ENCODE peak calls at places on chromosomes 13 and 19, in nine cellular contexts. A is mucosa of descending colon, B is Peyer's patch, F is anterior cingulate cortex, I is EH, Y is WTC11, V is NCI-H146, R is astrocyte, J is AG09309. O is an unnamed sample.

GRCh38 chr19:35112995-35113693 is 2.5 kb upstream of the FXYD3 start:
- DNase-seq in F (no peak), Y (peak; percentile 56), V (no peak), B (no peak), I (no peak), A (no peak), J (no peak), R (no peak), O (no peak)

GRCh38 chr19:40751065-40751923 is at the start of gene SNRPA:
- DNase-seq in V (peak; percentile 99), B (peak; percentile 97), Y (peak; percentile 97), R (peak; percentile 92), F (peak; percentile 100), I (peak; percentile 98), A (peak; percentile 99), J (peak; percentile 90), O (peak; percentile 97)

GRCh38 chr13:99265823-99266426 is 7.7 kb upstream of the GPR18 start:
- DNase-seq in A (peak; percentile 56), F (no peak), R (peak; percentile 27), V (peak; percentile 53), Y (no peak), J (no peak), B (no peak), I (peak; percentile 69), O (peak; percentile 31)

GRCh38 chr19:4505570-4506448 is 12.5 kb downstream of the PLIN4 start:
- DNase-seq in F (no peak), Y (no peak), A (no peak), J (no peak), I (no peak), V (no peak), B (no peak), R (no peak), O (no peak)

GRCh38 chr13:95784161-95784880 is 107.4 kb downstream of the DNAJC3 start:
- DNase-seq in I (peak; percentile 87), A (no peak), B (no peak), J (peak; percentile 48), R (peak; percentile 92), Y (no peak), V (no peak), F (peak; percentile 1), O (peak; percentile 60)

GRCh38 chr19:29724102-29724641 is 9.1 kb upstream of the C19orf12 start:
- DNase-seq in F (peak; percentile 21), V (peak; percentile 72), R (peak; percentile 5), B (no peak), J (no peak), Y (peak; percentile 62), I (peak; percentile 22), A (no peak), O (no peak)

GRCh38 chr19:33802801-33803200 is 6.1 kb downstream of the KCTD15 start:
- DNase-seq in B (no peak), R (no peak), V (no peak), Y (no peak), F (no peak), I (no peak), A (no peak), J (no peak), O (no peak)

GRCh38 chr13:77584111-77584510 is 48.6 kb downstream of the SCEL start:
- DNase-seq in V (no peak), A (no peak), I (no peak), B (no peak), Y (no peak), R (no peak), J (no peak), F (peak; percentile 62), O (no peak)

GRCh38 chr13:29721766-29722165 is 126.3 kb upstream of the SLC7A1 start:
- DNase-seq in A (no peak), V (no peak), J (no peak), I (no peak), B (no peak), R (no peak), F (no peak), Y (no peak), O (no peak)

GRCh38 chr13:52599037-52599852 is 43.0 kb upstream of the HNRNPA1L2 start:
- DNase-seq in V (peak; percentile 57), F (no peak), J (no peak), Y (no peak), A (no peak), B (no peak), I (peak; percentile 81), R (peak; percentile 73), O (peak; percentile 59)

GRCh38 chr13:98343461-98343860 is 166.4 kb upstream of the RNF113B start:
- DNase-seq in R (no peak), I (no peak), J (no peak), V (no peak), B (no peak), F (no peak), A (no peak), Y (no peak), O (no peak)

GRCh38 chr19:12838893-12839656 is 760 bp downstream of the MAST1 start:
- DNase-seq in I (no peak), R (no peak), F (no peak), B (no peak), V (peak; percentile 49), A (no peak), Y (no peak), J (no peak), O (no peak)

GRCh38 chr13:24267801-24268200 is 41.6 kb upstream of the C1QTNF9 start:
- DNase-seq in Y (no peak), J (no peak), V (no peak), F (no peak), A (no peak), B (no peak), R (no peak), I (no peak), O (no peak)

GRCh38 chr19:5452594-5453565 is 2.3 kb upstream of the ZNRF4 start:
- DNase-seq in F (no peak), Y (no peak), J (no peak), I (peak; percentile 34), B (no peak), R (no peak), V (no peak), A (no peak), O (no peak)

GRCh38 chr13:22789916-22790315 is 390.9 kb upstream of the SGCG start:
- DNase-seq in F (no peak), A (no peak), B (no peak), Y (no peak), I (no peak), V (no peak), R (no peak), J (no peak), O (no peak)

GRCh38 chr19:18173572-18174294 is at the start of gene IFI30:
- DNase-seq in B (peak; percentile 93), V (peak; percentile 83), F (no peak), I (peak; percentile 42), J (no peak), R (no peak), A (peak; percentile 83), Y (peak; percentile 77), O (no peak)

GRCh38 chr19:10946964-10947657 is 13.7 kb upstream of the SMARCA4 start:
- DNase-seq in Y (no peak), I (peak; percentile 84), R (peak; percentile 69), A (no peak), F (no peak), V (no peak), B (no peak), J (no peak), O (no peak)

GRCh38 chr19:940591-941291 is 14.9 kb downstream of the ARID3A start:
- DNase-seq in I (no peak), Y (no peak), R (peak; percentile 47), J (no peak), F (peak; percentile 89), V (no peak), A (peak; percentile 83), B (peak; percentile 67), O (no peak)

GRCh38 chr19:21750586-21751128 is 16.7 kb downstream of the ZNF100 start:
- DNase-seq in I (no peak), J (no peak), F (no peak), B (no peak), Y (no peak), V (no peak), R (no peak), A (no peak), O (no peak)

GRCh38 chr19:51525731-51526130 is 5.7 kb downstream of the SIGLEC6 start:
- DNase-seq in A (no peak), B (no peak), F (no peak), J (no peak), I (no peak), Y (no peak), V (no peak), R (no peak), O (no peak)

GRCh38 chr13:97367427-97367826 is 66.5 kb upstream of the RAP2A start:
- DNase-seq in A (no peak), F (peak; percentile 15), R (peak; percentile 90), I (peak; percentile 92), V (no peak), J (peak; percentile 66), B (no peak), Y (no peak), O (peak; percentile 70)

GRCh38 chr13:45490068-45490467 is 25.3 kb downstream of the COG3 start:
- DNase-seq in Y (no peak), A (no peak), R (no peak), V (no peak), J (no peak), I (no peak), B (no peak), F (no peak), O (no peak)

GRCh38 chr13:52002361-52002760 is 8.9 kb downstream of the ATP7B start:
- DNase-seq in V (no peak), J (no peak), I (no peak), Y (no peak), F (no peak), R (no peak), A (no peak), B (no peak), O (no peak)

GRCh38 chr19:47001584-47001983 is 18.1 kb upstream of the NPAS1 start:
- DNase-seq in B (no peak), J (no peak), V (no peak), F (no peak), A (no peak), Y (no peak), I (no peak), R (no peak), O (no peak)

GRCh38 chr13:40271931-40272775 is 394.3 kb downstream of the FOXO1 start:
- DNase-seq in B (no peak), R (peak; percentile 92), Y (no peak), I (peak; percentile 91), J (peak; percentile 83), A (peak; percentile 25), F (no peak), V (peak; percentile 22), O (peak; percentile 60)

GRCh38 chr13:109704771-109705628 is 81.4 kb downstream of the IRS2 start:
- DNase-seq in I (no peak), B (no peak), J (no peak), V (peak; percentile 94), Y (no peak), R (no peak), A (peak; percentile 47), F (no peak), O (no peak)

GRCh38 chr19:4089400-4089908 is 22.8 kb upstream of the ZBTB7A start:
- DNase-seq in A (no peak), R (no peak), Y (no peak), V (no peak), J (no peak), I (no peak), B (peak; percentile 38), F (no peak), O (no peak)

GRCh38 chr19:41548954-41549688 is 26.8 kb upstream of the CEACAM21 start:
- DNase-seq in A (peak; percentile 68), F (no peak), I (no peak), R (no peak), Y (no peak), V (no peak), J (no peak), B (peak; percentile 88), O (no peak)

GRCh38 chr19:56834564-56835375 is 5.8 kb downstream of the PEG3 start:
- DNase-seq in V (no peak), B (no peak), I (no peak), R (no peak), A (no peak), Y (no peak), F (no peak), J (no peak), O (no peak)

GRCh38 chr19:20325151-20325550 is 158.1 kb downstream of the ZNF486 start:
- DNase-seq in Y (no peak), A (no peak), V (no peak), B (no peak), I (no peak), F (no peak), J (no peak), R (no peak), O (no peak)

GRCh38 chr19:29687244-29687896 is 22.1 kb downstream of the PLEKHF1 start:
- DNase-seq in B (no peak), A (no peak), V (no peak), I (peak; percentile 96), F (no peak), R (peak; percentile 99), Y (no peak), J (peak; percentile 97), O (peak; percentile 99)